ENCODE peak calls at places on chromosome 1, in five cellular contexts. One of them, this sample, is unnamed.

GRCh38 chr1:240104662-240105061 is 13.0 kb downstream of the FMN2 start:
- DNase-seq in hepatocyte: no peak
- DNase-seq in stomach: no peak
- DNase-seq in GM12864: no peak
- DNase-seq in HEK293T: no peak
- DNase-seq in this sample: no peak

GRCh38 chr1:87986154-87986914 is 657.7 kb downstream of the LMO4 start:
- DNase-seq in HEK293T: no peak
- DNase-seq in hepatocyte: no peak
- DNase-seq in stomach: no peak
- DNase-seq in GM12864: no peak
- DNase-seq in this sample: no peak

GRCh38 chr1:245516178-245516829 is 361.5 kb downstream of the KIF26B start:
- DNase-seq in HEK293T: no peak
- DNase-seq in hepatocyte: no peak
- DNase-seq in stomach: no peak
- DNase-seq in GM12864: no peak
- DNase-seq in this sample: no peak

GRCh38 chr1:119773711-119774241 is 5.1 kb upstream of the HMGCS2 start:
- DNase-seq in HEK293T: no peak
- DNase-seq in stomach: no peak
- DNase-seq in GM12864: no peak
- DNase-seq in hepatocyte: no peak
- DNase-seq in this sample: no peak

GRCh38 chr1:209302777-209303642 is 280.5 kb upstream of the CAMK1G start:
- DNase-seq in hepatocyte: no peak
- DNase-seq in HEK293T: no peak
- DNase-seq in GM12864: no peak
- DNase-seq in stomach: no peak
- DNase-seq in this sample: no peak

GRCh38 chr1:31981976-31982375 is 31.7 kb upstream of the KHDRBS1 start:
- DNase-seq in hepatocyte: no peak
- DNase-seq in GM12864: no peak
- DNase-seq in HEK293T: no peak
- DNase-seq in stomach: no peak
- DNase-seq in this sample: no peak

GRCh38 chr1:79100385-79100784 is 93.9 kb upstream of the ADGRL4 start:
- DNase-seq in hepatocyte: no peak
- DNase-seq in stomach: no peak
- DNase-seq in GM12864: no peak
- DNase-seq in HEK293T: no peak
- DNase-seq in this sample: no peak

GRCh38 chr1:228009828-228010775 is 3.3 kb downstream of the WNT3A start:
- DNase-seq in hepatocyte: no peak
- DNase-seq in GM12864: no peak
- DNase-seq in stomach: peak
- DNase-seq in HEK293T: peak
- DNase-seq in this sample: no peak

GRCh38 chr1:208985231-208985630 is 598.3 kb upstream of the CAMK1G start:
- DNase-seq in HEK293T: no peak
- DNase-seq in GM12864: no peak
- DNase-seq in hepatocyte: no peak
- DNase-seq in stomach: no peak
- DNase-seq in this sample: no peak

GRCh38 chr1:193417945-193418744 is 231.7 kb upstream of the B3GALT2 start:
- DNase-seq in hepatocyte: no peak
- DNase-seq in GM12864: no peak
- DNase-seq in stomach: no peak
- DNase-seq in HEK293T: no peak
- DNase-seq in this sample: no peak

GRCh38 chr1:193181985-193182384 is 4.4 kb downstream of the B3GALT2 start:
- DNase-seq in GM12864: no peak
- DNase-seq in stomach: no peak
- DNase-seq in HEK293T: no peak
- DNase-seq in hepatocyte: no peak
- DNase-seq in this sample: no peak

GRCh38 chr1:3785458-3786157 is 10.7 kb downstream of the LRRC47 start:
- DNase-seq in stomach: no peak
- DNase-seq in GM12864: no peak
- DNase-seq in HEK293T: peak
- DNase-seq in hepatocyte: no peak
- DNase-seq in this sample: peak

GRCh38 chr1:107698161-107698560 is 266.8 kb downstream of the VAV3 start:
- DNase-seq in HEK293T: no peak
- DNase-seq in hepatocyte: no peak
- DNase-seq in stomach: no peak
- DNase-seq in GM12864: no peak
- DNase-seq in this sample: no peak

GRCh38 chr1:74425669-74426068 is 86.7 kb downstream of the LRRC53 start:
- DNase-seq in hepatocyte: no peak
- DNase-seq in GM12864: no peak
- DNase-seq in HEK293T: no peak
- DNase-seq in stomach: no peak
- DNase-seq in this sample: no peak

GRCh38 chr1:94384485-94385353 is 33.5 kb upstream of the ABCD3 start:
- DNase-seq in GM12864: no peak
- DNase-seq in HEK293T: no peak
- DNase-seq in stomach: peak
- DNase-seq in hepatocyte: peak
- DNase-seq in this sample: peak

GRCh38 chr1:110616587-110616986 is 10.4 kb upstream of the KCNA2 start:
- DNase-seq in HEK293T: no peak
- DNase-seq in hepatocyte: no peak
- DNase-seq in GM12864: no peak
- DNase-seq in stomach: peak
- DNase-seq in this sample: no peak

GRCh38 chr1:183023601-183024351 is 556 bp downstream of the LAMC1 start:
- DNase-seq in GM12864: no peak
- DNase-seq in HEK293T: peak
- DNase-seq in hepatocyte: peak
- DNase-seq in stomach: peak
- DNase-seq in this sample: peak

GRCh38 chr1:4939266-4939665 is 284.9 kb downstream of the AJAP1 start:
- DNase-seq in GM12864: no peak
- DNase-seq in hepatocyte: no peak
- DNase-seq in stomach: no peak
- DNase-seq in HEK293T: no peak
- DNase-seq in this sample: no peak

GRCh38 chr1:1827089-1827433 is 48.8 kb upstream of the NADK start:
- DNase-seq in HEK293T: no peak
- DNase-seq in stomach: no peak
- DNase-seq in hepatocyte: no peak
- DNase-seq in GM12864: no peak
- DNase-seq in this sample: no peak

GRCh38 chr1:213951876-213952275 is 35.9 kb upstream of the PROX1 start:
- DNase-seq in hepatocyte: no peak
- DNase-seq in stomach: no peak
- DNase-seq in GM12864: no peak
- DNase-seq in HEK293T: no peak
- DNase-seq in this sample: no peak

GRCh38 chr1:95953005-95953404 is 719.0 kb downstream of the RWDD3 start:
- DNase-seq in stomach: no peak
- DNase-seq in HEK293T: peak
- DNase-seq in hepatocyte: peak
- DNase-seq in GM12864: no peak
- DNase-seq in this sample: no peak

GRCh38 chr1:226589008-226589733 is 40.6 kb downstream of the STUM start:
- DNase-seq in HEK293T: no peak
- DNase-seq in stomach: no peak
- DNase-seq in GM12864: no peak
- DNase-seq in hepatocyte: peak
- DNase-seq in this sample: no peak

GRCh38 chr1:59718064-59718988 is 96.4 kb upstream of the HOOK1 start:
- DNase-seq in hepatocyte: peak
- DNase-seq in stomach: no peak
- DNase-seq in GM12864: no peak
- DNase-seq in HEK293T: peak
- DNase-seq in this sample: no peak

GRCh38 chr1:152107289-152107983 is 7.8 kb downstream of the TCHH start:
- DNase-seq in hepatocyte: no peak
- DNase-seq in GM12864: no peak
- DNase-seq in stomach: no peak
- DNase-seq in HEK293T: no peak
- DNase-seq in this sample: no peak

GRCh38 chr1:169538998-169539871 is 47.0 kb downstream of the F5 start:
- DNase-seq in HEK293T: no peak
- DNase-seq in stomach: no peak
- DNase-seq in GM12864: no peak
- DNase-seq in hepatocyte: peak
- DNase-seq in this sample: no peak

GRCh38 chr1:40454873-40455272 is 4.6 kb downstream of the ZFP69B start:
- DNase-seq in hepatocyte: no peak
- DNase-seq in GM12864: no peak
- DNase-seq in HEK293T: no peak
- DNase-seq in stomach: no peak
- DNase-seq in this sample: no peak

GRCh38 chr1:231160851-231161710 is 777 bp upstream of the TRIM67 start:
- DNase-seq in HEK293T: no peak
- DNase-seq in GM12864: no peak
- DNase-seq in hepatocyte: no peak
- DNase-seq in stomach: no peak
- DNase-seq in this sample: no peak

GRCh38 chr1:80801691-80802090 is 999.0 kb upstream of the ADGRL2 start:
- DNase-seq in GM12864: no peak
- DNase-seq in stomach: no peak
- DNase-seq in HEK293T: no peak
- DNase-seq in hepatocyte: no peak
- DNase-seq in this sample: no peak

GRCh38 chr1:205601209-205601608 is 30.6 kb downstream of the ELK4 start:
- DNase-seq in GM12864: no peak
- DNase-seq in stomach: no peak
- DNase-seq in hepatocyte: peak
- DNase-seq in HEK293T: no peak
- DNase-seq in this sample: no peak

GRCh38 chr1:214475746-214476145 is 75.7 kb downstream of the PTPN14 start:
- DNase-seq in GM12864: no peak
- DNase-seq in stomach: no peak
- DNase-seq in HEK293T: no peak
- DNase-seq in hepatocyte: no peak
- DNase-seq in this sample: no peak

GRCh38 chr1:9689011-9689706 is 37.6 kb downstream of the PIK3CD start:
- DNase-seq in HEK293T: peak
- DNase-seq in GM12864: no peak
- DNase-seq in hepatocyte: peak
- DNase-seq in stomach: peak
- DNase-seq in this sample: peak

GRCh38 chr1:33428661-33429060 is 2.2 kb downstream of the PHC2 start:
- DNase-seq in HEK293T: no peak
- DNase-seq in GM12864: no peak
- DNase-seq in stomach: no peak
- DNase-seq in hepatocyte: no peak
- DNase-seq in this sample: no peak

GRCh38 chr1:54095543-54096286 is 42.3 kb downstream of the TCEANC2 start:
- DNase-seq in HEK293T: no peak
- DNase-seq in stomach: no peak
- DNase-seq in GM12864: no peak
- DNase-seq in hepatocyte: no peak
- DNase-seq in this sample: peak

GRCh38 chr1:37716321-37716720 is 24.0 kb downstream of the CDCA8 start:
- DNase-seq in hepatocyte: no peak
- DNase-seq in GM12864: no peak
- DNase-seq in HEK293T: no peak
- DNase-seq in stomach: no peak
- DNase-seq in this sample: no peak

GRCh38 chr1:93079685-93080141 is 630 bp downstream of the MTF2 start:
- DNase-seq in stomach: no peak
- DNase-seq in GM12864: no peak
- DNase-seq in hepatocyte: peak
- DNase-seq in HEK293T: peak
- DNase-seq in this sample: peak

GRCh38 chr1:206816390-206817287 is 44.3 kb upstream of the IL10 start:
- DNase-seq in hepatocyte: peak
- DNase-seq in HEK293T: no peak
- DNase-seq in stomach: no peak
- DNase-seq in GM12864: peak
- DNase-seq in this sample: no peak

GRCh38 chr1:202316186-202316585 is 25.6 kb downstream of the UBE2T start:
- DNase-seq in hepatocyte: no peak
- DNase-seq in stomach: no peak
- DNase-seq in GM12864: no peak
- DNase-seq in HEK293T: no peak
- DNase-seq in this sample: no peak